ENCODE peak calls at places on chromosome 2, in nine cellular contexts. I is neuronal stem cell, T is adrenal gland, H is IMR-90, O is H7, X is aorta, J is small intestine, Q is sigmoid colon, D is HCT116. F is an unnamed sample. For H3K36me3, the result is how much of the 10 kb centered on the place peaks cover.

GRCh38 chr2:162153608-162154224 is 1.7 kb upstream of the GCG start:
- DNase-seq in I (peak), T (peak), H (peak), O (peak), X (no peak), J (peak), Q (peak), D (peak), F (peak)

GRCh38 chr2:232365621-232366321 is 12.8 kb upstream of the ALPP start:
- DNase-seq in I (no peak), T (peak), H (peak), O (peak), X (no peak), J (peak), Q (peak), D (peak), F (no peak)

GRCh38 chr2:110105608-110106467 is 9.8 kb downstream of the MALL start:
- DNase-seq in I (no peak), T (no peak), H (peak), O (no peak), X (no peak), J (peak), Q (no peak), D (peak), F (peak)

GRCh38 chr2:217617496-217618085 is 385.2 kb downstream of the TNS1 start:
- DNase-seq in I (no peak), T (no peak), H (peak), O (peak), X (no peak), J (no peak), Q (no peak), D (no peak), F (no peak)

GRCh38 chr2:137521653-137522052 is 442.6 kb upstream of the HNMT start:
- DNase-seq in I (no peak), T (no peak), H (no peak), O (no peak), X (no peak), J (no peak), Q (no peak), D (no peak), F (no peak)

GRCh38 chr2:61736982-61737381 is 116.9 kb downstream of the FAM161A start:
- DNase-seq in I (no peak), T (no peak), H (no peak), O (no peak), X (no peak), J (no peak), Q (no peak), D (no peak), F (no peak)

GRCh38 chr2:177998006-177998405 is 74.6 kb downstream of the PDE11A start:
- DNase-seq in I (no peak), T (no peak), H (peak), O (no peak), X (no peak), J (no peak), Q (no peak), D (no peak), F (peak)

GRCh38 chr2:186980787-186981550 is 132.0 kb upstream of the ZSWIM2 start:
- DNase-seq in I (no peak), T (no peak), H (no peak), O (no peak), X (no peak), J (no peak), Q (no peak), D (no peak), F (no peak)

GRCh38 chr2:26448651-26449050 is 29.3 kb downstream of the OTOF start:
- DNase-seq in I (no peak), T (no peak), H (no peak), O (no peak), X (no peak), J (no peak), Q (peak), D (no peak), F (no peak)

GRCh38 chr2:158510887-158511286 is 54.1 kb downstream of the PKP4 start:
- DNase-seq in I (no peak), T (no peak), H (no peak), O (no peak), X (no peak), J (no peak), Q (no peak), D (no peak), F (no peak)

GRCh38 chr2:146677280-146677679 is 1167.5 kb upstream of the ACVR2A start:
- DNase-seq in I (no peak), T (no peak), H (peak), O (no peak), X (no peak), J (no peak), Q (no peak), D (no peak), F (no peak)

GRCh38 chr2:8312861-8313768 is 368.7 kb upstream of the ID2 start:
- DNase-seq in I (peak), T (no peak), H (peak), O (no peak), X (no peak), J (peak), Q (no peak), D (peak), F (peak)

GRCh38 chr2:50611261-50612020 is 420.5 kb downstream of the NRXN1 start:
- DNase-seq in I (no peak), T (no peak), H (no peak), O (no peak), X (no peak), J (no peak), Q (no peak), D (no peak), F (no peak)

GRCh38 chr2:96950391-96951124 is 35.8 kb downstream of the FAM178B start:
- DNase-seq in I (no peak), T (no peak), H (no peak), O (no peak), X (peak), J (no peak), Q (peak), D (no peak), F (no peak)

DNA sequence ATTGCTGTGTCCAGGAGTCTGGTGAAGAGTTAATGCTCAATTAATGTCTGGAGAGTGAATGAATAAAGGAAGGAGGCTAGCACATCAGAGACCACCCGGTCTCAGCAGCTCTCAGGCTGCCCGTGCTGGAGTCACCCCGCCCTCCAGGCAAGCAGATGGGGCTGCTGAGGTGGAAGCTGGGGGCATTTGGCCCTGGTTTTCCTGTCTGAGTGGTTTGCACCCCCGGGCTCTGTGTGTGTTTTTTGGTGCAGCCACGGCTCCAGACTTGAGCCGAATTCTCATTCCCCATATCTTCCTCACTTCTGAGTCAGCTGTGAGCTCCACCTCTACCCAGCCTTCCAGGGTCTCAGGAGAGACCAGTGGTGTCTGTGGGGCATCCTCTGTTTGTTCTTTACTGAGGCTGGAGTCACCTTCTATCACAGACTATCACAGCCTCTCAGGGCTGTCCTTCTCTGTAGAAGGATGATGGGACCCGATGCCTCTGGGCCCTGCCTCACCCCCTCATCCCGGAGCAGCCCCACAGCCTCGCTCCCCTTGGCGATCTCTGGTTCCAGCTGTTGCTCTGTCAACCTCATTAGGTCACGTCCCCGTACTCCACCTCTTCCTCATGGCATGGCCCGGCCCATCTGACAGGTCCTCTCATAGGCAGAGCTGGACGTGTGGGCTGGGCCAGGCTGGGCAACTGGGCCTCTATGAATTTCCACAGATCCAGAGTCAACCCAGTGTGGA is 60.8 kb downstream of the HS1BP3 start:
- DNase-seq in I (no peak), T (no peak), H (peak), O (no peak), X (peak), J (no peak), Q (peak), D (no peak), F (no peak)
- H3K36me3 ChIP-seq in I (under half), T (under half), H (under half), O (under half), X (under half), J (under half), Q (under half), D (under half), F (under half)

DNA sequence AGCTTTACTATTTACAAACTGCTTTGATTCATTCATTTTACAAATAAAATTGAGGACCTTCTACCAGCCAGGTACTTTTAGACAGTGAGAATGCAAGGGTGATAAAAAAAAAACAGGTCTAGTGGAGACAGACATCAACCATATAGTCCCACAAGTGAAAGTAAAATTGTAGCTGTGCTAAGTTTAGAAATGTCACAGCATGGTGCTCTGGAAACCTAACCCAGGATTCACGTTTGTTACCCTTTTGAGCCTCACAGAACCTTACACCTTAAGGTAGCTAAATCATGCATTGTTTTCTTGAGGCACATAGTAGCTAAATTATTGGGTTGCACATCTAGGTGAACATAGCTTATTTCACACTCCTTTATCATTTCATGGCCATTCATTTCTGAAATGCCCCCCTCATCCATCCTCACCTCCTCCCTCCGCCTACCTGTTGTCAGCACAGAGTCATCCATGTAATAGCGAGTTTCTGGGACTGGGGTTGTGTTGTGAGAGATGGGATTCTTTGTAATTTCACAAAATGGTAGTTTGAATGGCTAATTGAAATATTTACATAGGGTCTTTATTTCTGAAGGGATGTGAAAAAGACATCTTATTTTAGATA is 7.1 kb downstream of the MTA3 start:
- DNase-seq in I (no peak), T (no peak), H (no peak), O (no peak), X (no peak), J (no peak), Q (no peak), D (no peak), F (no peak)
- H3K36me3 ChIP-seq in I (half or more), T (under half), H (under half), O (under half), X (under half), J (under half), Q (under half), D (under half), F (under half)

DNA sequence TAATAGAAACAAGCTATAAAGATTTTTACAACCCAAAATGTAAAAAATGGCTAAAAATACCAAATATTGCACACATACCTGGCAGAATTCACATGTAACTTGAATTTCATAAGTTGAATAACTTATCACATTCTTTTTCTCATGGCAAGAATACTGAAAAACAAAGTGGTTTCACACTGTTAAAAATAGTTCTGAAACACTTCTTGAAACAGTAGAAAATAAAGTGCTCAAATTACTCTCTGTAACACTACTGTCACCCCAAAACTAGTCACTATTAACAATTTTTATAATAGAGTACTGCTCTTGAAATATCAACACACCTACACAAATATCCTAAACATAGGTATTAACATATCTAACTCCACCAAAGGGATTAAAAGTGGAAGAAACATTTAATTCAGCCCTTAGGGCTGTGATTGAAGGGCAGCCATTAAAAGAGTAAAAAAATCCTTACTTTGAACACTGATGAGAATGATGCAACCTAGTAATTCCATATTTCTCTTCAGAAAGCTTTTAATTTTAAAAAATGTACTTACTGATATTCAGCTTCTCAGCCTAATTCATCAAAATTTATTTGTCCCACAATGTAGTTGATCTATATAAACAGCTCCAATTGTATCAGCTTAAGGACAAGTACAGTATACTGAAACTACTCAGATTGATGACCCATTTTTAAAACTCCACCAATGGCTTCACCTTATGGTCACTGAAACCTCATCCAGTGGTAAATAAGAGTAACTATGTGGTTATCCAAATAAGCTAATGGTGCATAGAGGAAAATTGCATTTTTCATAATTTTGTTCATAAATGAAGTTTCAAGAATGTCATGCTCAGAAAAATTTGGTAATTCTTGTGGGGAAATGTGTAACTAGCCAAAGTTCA is 31.4 kb downstream of the ATF2 start:
- DNase-seq in I (no peak), T (no peak), H (no peak), O (no peak), X (no peak), J (no peak), Q (no peak), D (no peak), F (no peak)
- H3K36me3 ChIP-seq in I (half or more), T (under half), H (under half), O (under half), X (under half), J (under half), Q (under half), D (under half), F (under half)

DNA sequence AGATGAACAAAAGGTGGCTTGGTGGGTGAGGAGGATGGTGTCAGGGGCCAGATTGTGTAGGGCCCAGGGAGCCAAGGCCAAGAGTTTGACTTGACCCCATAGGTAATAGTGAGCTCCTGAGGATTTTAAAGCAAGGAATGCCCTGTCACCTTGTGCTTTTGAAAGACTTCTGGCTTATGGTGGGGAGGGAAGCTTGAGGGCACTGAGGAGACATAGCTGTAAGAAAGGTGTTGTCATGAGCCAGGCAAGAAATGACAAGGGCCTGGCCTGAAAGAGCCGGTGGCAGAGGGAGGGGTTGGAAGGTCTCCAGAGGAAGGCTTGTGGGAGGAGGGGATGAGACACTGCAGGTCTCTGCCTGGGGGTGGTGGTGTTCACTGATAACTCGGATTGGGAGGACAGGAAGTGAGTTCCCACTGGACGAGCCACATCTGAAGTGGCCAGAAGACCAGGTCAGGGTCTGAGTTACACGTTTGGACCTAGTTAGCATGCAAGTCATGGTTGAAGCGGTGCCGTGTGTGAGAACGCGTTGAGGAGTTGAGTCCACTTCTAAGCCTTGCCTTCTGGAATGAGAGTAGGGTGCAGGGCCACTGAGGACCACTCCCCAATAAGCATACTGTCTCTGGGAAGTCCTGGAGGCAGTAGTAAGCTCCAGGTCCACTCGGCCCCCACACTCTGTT is 64.3 kb downstream of the TET3 start:
- DNase-seq in I (no peak), T (no peak), H (no peak), O (no peak), X (no peak), J (no peak), Q (no peak), D (no peak), F (no peak)
- H3K36me3 ChIP-seq in I (half or more), T (under half), H (under half), O (under half), X (under half), J (under half), Q (under half), D (under half), F (under half)